ENCODE peak calls at places on chromosome 10, in four cellular contexts. R, C, A and W are unnamed samples.

GRCh38 chr10:71383972-71384687 is 12.6 kb upstream of the CDH23 start:
- DNase-seq in R (peak), C (peak), A (peak), W (peak)

GRCh38 chr10:123272171-123272570 is 118.0 kb downstream of the BUB3 start:
- DNase-seq in R (no peak), C (no peak), A (peak), W (no peak)

GRCh38 chr10:90378524-90379076 is 479.2 kb downstream of the HTR7 start:
- DNase-seq in R (no peak), C (no peak), A (no peak), W (no peak)

GRCh38 chr10:46096426-46096825 is 50.4 kb upstream of the MSMB start:
- DNase-seq in R (no peak), C (no peak), A (no peak), W (no peak)

GRCh38 chr10:1291178-1292090 is 235.2 kb downstream of the WDR37 start:
- DNase-seq in R (no peak), C (no peak), A (no peak), W (no peak)

GRCh38 chr10:22657028-22657427 is 57.4 kb downstream of the PIP4K2A start:
- DNase-seq in R (no peak), C (no peak), A (no peak), W (no peak)

GRCh38 chr10:60908896-60909295 is 35.1 kb downstream of the RHOBTB1 start:
- DNase-seq in R (no peak), C (no peak), A (no peak), W (no peak)

GRCh38 chr10:128274938-128275337 is 148.7 kb upstream of the MKI67 start:
- DNase-seq in R (no peak), C (no peak), A (peak), W (no peak)

GRCh38 chr10:83961620-83962019 is 177.7 kb upstream of the GHITM start:
- DNase-seq in R (no peak), C (no peak), A (no peak), W (no peak)

GRCh38 chr10:36256905-36257304 is 614.8 kb upstream of the FZD8 start:
- DNase-seq in R (no peak), C (no peak), A (no peak), W (no peak)

GRCh38 chr10:129913021-129913695 is 50.9 kb downstream of the EBF3 start:
- DNase-seq in R (peak), C (peak), A (no peak), W (no peak)

GRCh38 chr10:30751678-30752331 is 122.3 kb upstream of the LYZL2 start:
- DNase-seq in R (peak), C (no peak), A (peak), W (peak)

GRCh38 chr10:104342941-104343411 is 4.7 kb upstream of the ITPRIP start:
- DNase-seq in R (no peak), C (no peak), A (no peak), W (no peak)

GRCh38 chr10:46236537-46236887 is 50.3 kb upstream of the ANTXRL start:
- DNase-seq in R (no peak), C (no peak), A (no peak), W (no peak)

GRCh38 chr10:26378763-26379361 is 59.3 kb upstream of the APBB1IP start:
- DNase-seq in R (no peak), C (no peak), A (no peak), W (no peak)

GRCh38 chr10:6300106-6300783 is 97.5 kb downstream of the PFKFB3 start:
- DNase-seq in R (no peak), C (no peak), A (peak), W (no peak)

GRCh38 chr10:132482090-132482489 is 55.5 kb upstream of the INPP5A start:
- DNase-seq in R (peak), C (no peak), A (no peak), W (no peak)

GRCh38 chr10:90777614-90778013 is 80.2 kb downstream of the HTR7 start:
- DNase-seq in R (no peak), C (no peak), A (no peak), W (no peak)

GRCh38 chr10:72066318-72067284 is 21.8 kb downstream of the SPOCK2 start:
- DNase-seq in R (no peak), C (no peak), A (no peak), W (no peak)

GRCh38 chr10:107687702-107688101 is 523.2 kb upstream of the SORCS1 start:
- DNase-seq in R (no peak), C (no peak), A (no peak), W (no peak)

GRCh38 chr10:84149854-84150253 is 10.5 kb downstream of the GHITM start:
- DNase-seq in R (no peak), C (no peak), A (no peak), W (no peak)

GRCh38 chr10:77939561-77940001 is 13.0 kb upstream of the DLG5 start:
- DNase-seq in R (no peak), C (no peak), A (no peak), W (no peak)

GRCh38 chr10:71527135-71527534 is 130.4 kb downstream of the CDH23 start:
- DNase-seq in R (no peak), C (no peak), A (no peak), W (peak)

GRCh38 chr10:78416031-78416800 is 382.6 kb downstream of the RPS24 start:
- DNase-seq in R (no peak), C (no peak), A (no peak), W (no peak)

GRCh38 chr10:130364631-130365030 is 228.4 kb downstream of the GLRX3 start:
- DNase-seq in R (no peak), C (no peak), A (no peak), W (no peak)

GRCh38 chr10:113199459-113199858 is 249.4 kb downstream of the TCF7L2 start:
- DNase-seq in R (no peak), C (no peak), A (no peak), W (no peak)

GRCh38 chr10:114282526-114282925 is 43.5 kb downstream of the VWA2 start:
- DNase-seq in R (no peak), C (no peak), A (no peak), W (no peak)

GRCh38 chr10:49106451-49106850 is 8.9 kb downstream of the VSTM4 start:
- DNase-seq in R (no peak), C (no peak), A (no peak), W (no peak)

GRCh38 chr10:103547391-103547946 is 54.0 kb downstream of the NEURL1 start:
- DNase-seq in R (peak), C (peak), A (no peak), W (no peak)

GRCh38 chr10:11272915-11273389 is 255.3 kb downstream of the CELF2 start:
- DNase-seq in R (no peak), C (no peak), A (peak), W (no peak)

GRCh38 chr10:8269976-8270375 is 215.5 kb downstream of the GATA3 start:
- DNase-seq in R (no peak), C (no peak), A (no peak), W (no peak)

GRCh38 chr10:82164333-82164732 is 289.3 kb downstream of the NRG3 start:
- DNase-seq in R (no peak), C (no peak), A (no peak), W (no peak)

GRCh38 chr10:123327450-123327849 is 173.2 kb downstream of the BUB3 start:
- DNase-seq in R (no peak), C (no peak), A (peak), W (no peak)

GRCh38 chr10:56823849-56824248 is 462.8 kb upstream of the ZWINT start:
- DNase-seq in R (no peak), C (no peak), A (peak), W (no peak)

GRCh38 chr10:91652364-91652763 is 19.5 kb upstream of the PPP1R3C start:
- DNase-seq in R (no peak), C (no peak), A (no peak), W (no peak)

GRCh38 chr10:83346216-83346910 is 792.9 kb upstream of the GHITM start:
- DNase-seq in R (no peak), C (no peak), A (no peak), W (no peak)

GRCh38 chr10:66925896-66926719 is at the start of gene LRRTM3:
- DNase-seq in R (no peak), C (peak), A (peak), W (peak)

GRCh38 chr10:118734477-118734876 is 20.3 kb downstream of the CACUL1 start:
- DNase-seq in R (no peak), C (no peak), A (no peak), W (no peak)
- TF ChIP-seq CTCF in R (no peak), C (no peak), A (no peak), W (no peak)

DNA sequence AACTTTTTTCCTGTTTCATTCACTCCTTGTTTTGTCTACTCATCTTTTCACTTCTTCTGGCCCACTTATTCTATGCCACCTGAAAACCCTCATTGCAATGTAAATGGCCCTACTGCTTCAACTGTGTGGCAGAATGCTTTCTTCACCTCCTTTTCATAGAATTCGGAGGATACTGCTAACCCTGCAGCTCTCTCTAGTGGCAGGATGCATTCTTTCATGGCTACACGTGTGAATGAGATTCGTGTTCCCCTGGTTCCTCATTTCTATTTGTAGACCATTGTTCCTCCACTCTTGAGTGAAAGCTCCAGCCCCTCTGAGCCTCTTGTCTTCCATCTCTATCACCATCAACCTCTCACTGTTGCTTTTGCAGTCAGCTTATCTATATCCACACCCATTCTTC is 20.9 kb upstream of the CYP26C1 start:
- DNase-seq in R (no peak), C (no peak), A (peak), W (no peak)
- TF ChIP-seq CTCF in R (no peak), C (peak), A (peak), W (no peak)

GRCh38 chr10:121684276-121684675 is 86.0 kb upstream of the FGFR2 start:
- DNase-seq in R (no peak), C (no peak), A (no peak), W (no peak)

GRCh38 chr10:121681171-121681752 is 83.0 kb upstream of the FGFR2 start:
- DNase-seq in R (no peak), C (no peak), A (no peak), W (no peak)

GRCh38 chr10:121681982-121682687 is 83.9 kb upstream of the FGFR2 start:
- DNase-seq in R (no peak), C (no peak), A (no peak), W (peak)

GRCh38 chr10:121683803-121684202 is 85.6 kb upstream of the FGFR2 start:
- DNase-seq in R (no peak), C (no peak), A (no peak), W (peak)

DNA sequence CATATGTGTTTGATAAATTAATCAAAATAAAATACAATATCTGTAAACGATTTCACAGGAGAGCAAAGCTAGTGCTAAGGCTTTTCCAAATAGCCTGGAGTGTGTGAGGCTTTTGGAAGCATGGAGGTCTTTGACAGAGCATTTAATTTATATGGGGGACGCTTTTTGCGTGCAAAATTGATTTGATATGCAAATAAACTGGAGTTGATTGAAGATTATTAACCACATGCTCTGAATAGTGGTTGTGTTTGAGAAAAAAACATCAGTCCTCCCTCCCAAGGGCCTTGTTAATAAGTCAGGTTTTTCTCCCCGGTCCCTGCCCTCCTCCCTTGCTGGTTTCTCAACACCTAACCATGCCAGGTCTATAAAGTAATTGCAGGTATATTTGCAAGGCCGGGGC is 85.1 kb upstream of the FGFR2 start:
- DNase-seq in R (no peak), C (no peak), A (no peak), W (no peak)
- TF ChIP-seq CTCF in R (no peak), C (no peak), A (no peak), W (no peak)

GRCh38 chr10:125700355-125700911 is 17.5 kb upstream of the TEX36 start:
- DNase-seq in R (no peak), C (no peak), A (no peak), W (no peak)

GRCh38 chr10:125694874-125695273 is 11.9 kb upstream of the TEX36 start:
- DNase-seq in R (no peak), C (no peak), A (no peak), W (no peak)

GRCh38 chr10:125699562-125700143 is 16.7 kb upstream of the TEX36 start:
- DNase-seq in R (no peak), C (no peak), A (no peak), W (no peak)

GRCh38 chr10:125692932-125693847 is 10.2 kb upstream of the TEX36 start:
- DNase-seq in R (no peak), C (no peak), A (no peak), W (no peak)

DNA sequence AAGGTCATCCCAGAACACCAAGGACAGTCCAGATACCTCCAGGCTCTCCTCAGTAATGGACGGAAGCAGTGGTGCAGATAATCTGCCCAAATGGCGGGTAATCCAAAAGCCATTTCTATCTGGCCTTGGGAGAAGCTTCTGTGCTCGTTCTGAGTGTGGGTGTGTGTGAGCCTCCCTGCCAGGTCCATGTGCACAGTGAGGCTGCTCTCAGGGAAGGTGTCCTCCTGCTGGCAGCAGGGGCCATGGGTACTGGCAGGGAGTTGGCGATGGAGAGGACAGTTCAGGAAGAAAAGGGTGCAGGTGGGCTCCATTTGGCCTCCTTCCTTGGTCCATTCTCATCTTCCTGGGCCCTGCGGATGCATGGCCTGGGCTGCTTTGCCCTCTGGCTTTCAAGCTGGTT is 15.6 kb upstream of the TEX36 start:
- DNase-seq in R (no peak), C (no peak), A (no peak), W (no peak)
- TF ChIP-seq CTCF in R (no peak), C (no peak), A (no peak), W (no peak)

DNA sequence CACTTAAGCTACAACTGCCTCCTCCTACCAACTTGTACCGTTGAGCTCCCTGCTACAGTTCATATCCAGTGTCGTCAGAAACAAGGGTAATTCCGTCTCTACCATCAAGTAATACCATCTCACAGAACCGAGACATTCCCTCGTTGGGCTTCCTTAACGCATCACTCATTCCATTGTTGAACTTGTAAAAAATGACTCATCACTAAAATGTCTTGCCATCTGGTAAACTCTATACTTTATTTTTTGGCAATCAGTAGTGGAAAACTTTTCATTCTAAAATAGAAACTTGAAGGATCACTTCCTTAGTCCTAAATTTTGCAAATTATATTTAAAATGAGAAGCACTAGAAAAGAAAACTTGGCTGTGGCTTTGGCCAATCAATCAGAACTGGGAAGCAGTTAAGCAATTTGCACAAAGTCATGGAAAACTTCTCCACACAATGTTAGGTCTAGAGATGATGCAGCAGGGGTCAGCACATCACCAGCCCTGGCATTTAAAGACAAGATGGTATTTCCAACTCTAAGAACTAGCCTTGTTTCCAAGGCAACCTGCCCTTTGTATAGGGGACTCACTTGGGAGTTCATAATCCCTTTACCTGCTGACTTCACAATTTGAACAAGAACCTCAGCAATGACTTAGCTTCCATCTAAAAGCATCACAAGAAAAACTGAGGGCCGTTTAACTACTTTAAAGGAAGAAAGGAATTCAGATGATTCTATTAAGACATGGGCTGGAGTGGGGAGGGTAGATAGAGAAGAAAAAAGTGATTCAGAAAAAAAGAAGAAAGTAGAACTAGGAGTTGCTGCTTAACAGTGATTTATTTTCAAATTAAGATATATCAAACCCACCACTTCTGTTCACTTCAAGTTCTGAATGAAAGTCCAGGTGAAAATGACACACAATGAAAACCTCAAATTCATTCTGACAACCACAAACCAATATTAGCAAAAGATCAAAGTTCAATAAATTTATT is 288.1 kb downstream of the PARD3 start:
- DNase-seq in R (no peak), C (no peak), A (peak), W (no peak)
- TF ChIP-seq CTCF in R (no peak), C (no peak), A (peak), W (no peak)

GRCh38 chr10:73863039-73863817 is 11.1 kb downstream of the CAMK2G start:
- DNase-seq in R (no peak), C (no peak), A (no peak), W (no peak)
- TF ChIP-seq CTCF in R (no peak), C (no peak), A (no peak), W (no peak)